ENCODE peak calls at places on chromosomes 12 and 14, in ten cellular contexts. L, Q, M, P, S, U, I, V, D and R are unnamed samples.

GRCh38 chr14:72855913-72856312 is 38.0 kb downstream of the DPF3 start:
- DNase-seq in L (peak; percentile 88), Q (no peak), M (no peak), P (no peak), S (no peak), U (peak; percentile 55), I (no peak), V (no peak), D (peak; percentile 23), R (no peak)

GRCh38 chr14:63897706-63898105 is 44.9 kb downstream of the SYNE2 start:
- DNase-seq in L (peak; percentile 70), Q (no peak), M (no peak), P (no peak), S (no peak), U (no peak), I (no peak), V (no peak), D (no peak), R (no peak)

GRCh38 chr12:53268009-53268636 is at the start of gene ESPL1:
- DNase-seq in L (peak; percentile 54), Q (peak; percentile 38), M (peak; percentile 94), P (peak; percentile 72), S (peak; percentile 67), U (peak; percentile 76), I (peak; percentile 75), V (peak; percentile 94), D (peak; percentile 41), R (peak; percentile 50)

GRCh38 chr14:74558655-74559054 is 53.4 kb downstream of the LTBP2 start:
- DNase-seq in L (peak; percentile 58), Q (no peak), M (no peak), P (peak; percentile 50), S (no peak), U (no peak), I (no peak), V (no peak), D (no peak), R (no peak)

GRCh38 chr12:65808580-65808979 is 15.7 kb upstream of the HMGA2 start:
- DNase-seq in L (no peak), Q (no peak), M (no peak), P (no peak), S (no peak), U (no peak), I (no peak), V (no peak), D (no peak), R (no peak)

GRCh38 chr14:86574026-86574777 is 1044.3 kb downstream of the FLRT2 start:
- DNase-seq in L (peak; percentile 44), Q (no peak), M (no peak), P (no peak), S (no peak), U (no peak), I (no peak), V (no peak), D (no peak), R (no peak)

GRCh38 chr12:9792185-9792900 is 31.6 kb upstream of the CD69 start:
- DNase-seq in L (no peak), Q (no peak), M (no peak), P (no peak), S (no peak), U (no peak), I (no peak), V (no peak), D (no peak), R (no peak)

GRCh38 chr14:34593740-34594375 is 36.1 kb downstream of the SNX6 start:
- DNase-seq in L (peak; percentile 49), Q (no peak), M (no peak), P (no peak), S (no peak), U (no peak), I (no peak), V (no peak), D (no peak), R (no peak)

GRCh38 chr14:100584056-100585031 is 2.9 kb downstream of the BEGAIN start:
- DNase-seq in L (no peak), Q (no peak), M (no peak), P (peak; percentile 2), S (no peak), U (no peak), I (no peak), V (no peak), D (no peak), R (no peak)

GRCh38 chr12:1575287-1575798 is 19.0 kb downstream of the FBXL14 start:
- DNase-seq in L (no peak), Q (no peak), M (no peak), P (no peak), S (no peak), U (no peak), I (no peak), V (no peak), D (peak; percentile 59), R (no peak)

GRCh38 chr12:121769297-121769830 is 24.1 kb downstream of the RHOF start:
- DNase-seq in L (no peak), Q (no peak), M (no peak), P (no peak), S (no peak), U (no peak), I (no peak), V (no peak), D (no peak), R (no peak)

GRCh38 chr12:28278960-28279359 is 88.7 kb downstream of the CCDC91 start:
- DNase-seq in L (no peak), Q (no peak), M (no peak), P (no peak), S (no peak), U (no peak), I (no peak), V (no peak), D (no peak), R (no peak)

GRCh38 chr14:105139831-105140239 is 28.7 kb downstream of the JAG2 start:
- DNase-seq in L (no peak), Q (no peak), M (no peak), P (no peak), S (no peak), U (no peak), I (no peak), V (no peak), D (no peak), R (no peak)

GRCh38 chr12:70686907-70687306 is 49.7 kb upstream of the PTPRB start:
- DNase-seq in L (no peak), Q (no peak), M (no peak), P (no peak), S (no peak), U (no peak), I (no peak), V (no peak), D (no peak), R (no peak)

GRCh38 chr12:47361389-47362031 is 281.8 kb upstream of the AMIGO2 start:
- DNase-seq in L (no peak), Q (no peak), M (peak; percentile 79), P (no peak), S (peak; percentile 15), U (peak; percentile 40), I (no peak), V (no peak), D (peak; percentile 52), R (no peak)

GRCh38 chr14:90111895-90112534 is 50.2 kb downstream of the KCNK13 start:
- DNase-seq in L (peak; percentile 59), Q (peak; percentile 51), M (no peak), P (no peak), S (no peak), U (no peak), I (no peak), V (no peak), D (no peak), R (peak; percentile 11)

GRCh38 chr14:90107789-90108188 is 46.0 kb downstream of the KCNK13 start:
- DNase-seq in L (no peak), Q (no peak), M (no peak), P (no peak), S (no peak), U (no peak), I (no peak), V (no peak), D (no peak), R (no peak)

GRCh38 chr14:90105756-90106155 is 44.0 kb downstream of the KCNK13 start:
- DNase-seq in L (no peak), Q (no peak), M (no peak), P (no peak), S (no peak), U (no peak), I (peak; percentile 44), V (no peak), D (no peak), R (no peak)

GRCh38 chr14:90114554-90114953 is 52.8 kb downstream of the KCNK13 start:
- DNase-seq in L (no peak), Q (no peak), M (no peak), P (no peak), S (peak; percentile 3), U (no peak), I (no peak), V (no peak), D (no peak), R (no peak)

GRCh38 chr14:90109858-90110257 is 48.1 kb downstream of the KCNK13 start:
- DNase-seq in L (no peak), Q (peak; percentile 38), M (no peak), P (no peak), S (peak; percentile 18), U (no peak), I (no peak), V (no peak), D (no peak), R (no peak)
- TF ChIP-seq CTCF in L (no peak), Q (peak; percentile 61), M (peak; percentile 47), P (no peak), S (no peak), U (no peak), I (no peak), V (no peak), D (no peak), R (no peak)

GRCh38 chr12:38544357-38545066 is 227.9 kb downstream of the ALG10B start:
- DNase-seq in L (no peak), Q (no peak), M (no peak), P (no peak), S (no peak), U (no peak), I (no peak), V (no peak), D (no peak), R (no peak)
- TF ChIP-seq CTCF in L (no peak), Q (peak; percentile 50), M (peak; percentile 32), P (no peak), S (no peak), U (no peak), I (no peak), V (peak; percentile 14), D (no peak), R (no peak)

DNA sequence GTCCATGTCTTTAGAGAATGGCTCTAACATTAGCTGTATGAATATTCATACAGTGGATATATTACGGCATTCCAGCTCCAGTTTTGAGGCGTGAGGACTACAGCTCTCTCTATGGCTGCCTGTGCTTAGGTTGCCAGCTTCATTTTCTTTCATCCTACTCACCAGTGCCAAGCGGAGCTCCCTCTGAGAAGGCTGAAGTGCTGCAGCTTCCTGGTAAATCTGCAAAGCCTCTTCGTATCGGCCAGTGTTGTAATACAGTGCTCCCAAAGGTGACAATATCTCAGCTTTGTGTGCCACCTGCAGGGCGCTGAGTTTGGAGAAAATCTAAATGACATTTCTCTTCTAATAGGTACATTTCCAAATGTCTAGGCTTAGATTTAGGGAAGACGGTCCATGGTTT is 19.8 kb upstream of the OVCH1 start:
- DNase-seq in L (no peak), Q (no peak), M (no peak), P (no peak), S (no peak), U (no peak), I (no peak), V (no peak), D (no peak), R (peak; percentile 56)
- TF ChIP-seq CTCF in L (no peak), Q (peak; percentile 20), M (no peak), P (no peak), S (no peak), U (no peak), I (no peak), V (no peak), D (no peak), R (peak; percentile 52)

GRCh38 chr12:132748319-132748718 is 13.3 kb downstream of the ANKLE2 start:
- DNase-seq in L (no peak), Q (no peak), M (no peak), P (no peak), S (no peak), U (no peak), I (peak; percentile 4), V (no peak), D (no peak), R (no peak)
- TF ChIP-seq CTCF in L (no peak), Q (no peak), M (no peak), P (no peak), S (no peak), U (no peak), I (no peak), V (no peak), D (no peak), R (no peak)